ENCODE peak calls at places on chromosomes 4 and X, in four cellular contexts. P is heart right ventricle; S is BE2C; E is CD8-positive, alpha-beta memory T cell. T is an unnamed sample. For H3K36me3 and H3K4me1, the result is how much of the 10 kb centered on the place peaks cover.

GRCh38 chr4:14177987-14178386 is 550.5 kb upstream of the BOD1L1 start:
- DNase-seq in P (no peak), S (no peak), E (no peak), T (no peak)

GRCh38 chrX:29172880-29173279 is 585.6 kb downstream of the IL1RAPL1 start:
- DNase-seq in P (no peak), S (no peak), E (no peak), T (no peak)

GRCh38 chr4:182698212-182698611 is 219.0 kb downstream of the DCTD start:
- DNase-seq in P (no peak), S (no peak), E (no peak), T (no peak)

GRCh38 chr4:27684501-27685077 is 823.9 kb downstream of the STIM2 start:
- DNase-seq in P (peak), S (peak), E (no peak), T (peak)

GRCh38 chrX:28586891-28587635 is at the start of gene IL1RAPL1:
- DNase-seq in P (no peak), S (no peak), E (no peak), T (no peak)

GRCh38 chr4:170079981-170080380 is 9.8 kb downstream of the AADAT start:
- DNase-seq in P (no peak), S (no peak), E (no peak), T (no peak)

GRCh38 chr4:158934996-158935669 is 166.3 kb downstream of the FNIP2 start:
- DNase-seq in P (no peak), S (no peak), E (no peak), T (no peak)

GRCh38 chr4:2281575-2282343 is 19.9 kb upstream of the MXD4 start:
- DNase-seq in P (peak), S (no peak), E (peak), T (no peak)

GRCh38 chrX:18899796-18900380 is 84.0 kb downstream of the PHKA2 start:
- DNase-seq in P (no peak), S (peak), E (no peak), T (peak)

GRCh38 chrX:15761564-15762191 is 23.6 kb downstream of the CA5B start:
- DNase-seq in P (no peak), S (peak), E (no peak), T (peak)

GRCh38 chrX:7205037-7205577 is 57.2 kb upstream of the PUDP start:
- DNase-seq in P (no peak), S (no peak), E (no peak), T (no peak)

GRCh38 chr4:31237242-31237641 is 517.1 kb downstream of the PCDH7 start:
- DNase-seq in P (no peak), S (no peak), E (no peak), T (no peak)

GRCh38 chr4:101067383-101067782 is 279.9 kb downstream of the PPP3CA start:
- DNase-seq in P (no peak), S (no peak), E (no peak), T (no peak)

GRCh38 chr4:185307136-185307950 is 88.4 kb downstream of the LRP2BP start:
- DNase-seq in P (no peak), S (no peak), E (no peak), T (no peak)

GRCh38 chr4:48307528-48307927 is 33.8 kb upstream of the SLAIN2 start:
- DNase-seq in P (no peak), S (no peak), E (no peak), T (no peak)

GRCh38 chr4:110663738-110664444 is 41.0 kb upstream of the PITX2 start:
- DNase-seq in P (no peak), S (no peak), E (no peak), T (no peak)

GRCh38 chr4:169604131-169604900 is 8.1 kb downstream of the NEK1 start:
- DNase-seq in P (no peak), S (peak), E (no peak), T (no peak)

GRCh38 chr4:53183754-53184153 is 182.1 kb downstream of the SCFD2 start:
- DNase-seq in P (no peak), S (no peak), E (no peak), T (no peak)

GRCh38 chrX:110409925-110410324 is 51.3 kb downstream of the RTL9 start:
- DNase-seq in P (no peak), S (no peak), E (no peak), T (no peak)

GRCh38 chrX:48933757-48934156 is 14.9 kb upstream of the PIM2 start:
- DNase-seq in P (no peak), S (no peak), E (no peak), T (no peak)

GRCh38 chr4:25011135-25011866 is 19.4 kb downstream of the LGI2 start:
- DNase-seq in P (no peak), S (no peak), E (no peak), T (no peak)

GRCh38 chrX:128816919-128817318 is 706.4 kb downstream of the SMARCA1 start:
- DNase-seq in P (no peak), S (no peak), E (no peak), T (peak)

GRCh38 chrX:40266490-40267333 is 169.0 kb upstream of the BCOR start:
- DNase-seq in P (peak), S (peak), E (peak), T (peak)

GRCh38 chrX:137166591-137166990 is 132.8 kb upstream of the GPR101 start:
- DNase-seq in P (no peak), S (peak), E (no peak), T (peak)

GRCh38 chr4:59060895-59061294 is 1950.7 kb upstream of the IGFBP7 start:
- DNase-seq in P (no peak), S (no peak), E (no peak), T (no peak)

GRCh38 chr4:68948044-68948743 is 3.4 kb downstream of the UGT2A3 start:
- DNase-seq in P (no peak), S (no peak), E (no peak), T (no peak)

GRCh38 chr4:53633608-53634007 is 42.3 kb upstream of the LNX1 start:
- DNase-seq in P (no peak), S (no peak), E (no peak), T (no peak)

GRCh38 chr4:31088600-31089230 is 368.5 kb downstream of the PCDH7 start:
- DNase-seq in P (no peak), S (no peak), E (no peak), T (no peak)

GRCh38 chr4:151641167-151641566 is 119.6 kb downstream of the GATB start:
- DNase-seq in P (no peak), S (no peak), E (no peak), T (no peak)

GRCh38 chr4:78940752-78941151 is 1.5 kb upstream of the PAQR3 start:
- DNase-seq in P (no peak), S (no peak), E (no peak), T (no peak)

GRCh38 chr4:46329118-46329976 is 60.6 kb downstream of the GABRA2 start:
- DNase-seq in P (no peak), S (peak), E (no peak), T (peak)

GRCh38 chrX:49309401-49309981 is 6.0 kb downstream of the GAGE10 start:
- DNase-seq in P (no peak), S (no peak), E (no peak), T (no peak)

GRCh38 chr4:3936184-3936583 is 170.0 kb downstream of the ADRA2C start:
- DNase-seq in P (no peak), S (no peak), E (no peak), T (no peak)

GRCh38 chr4:55887594-55887993 is 34.1 kb downstream of the EXOC1 start:
- DNase-seq in P (no peak), S (no peak), E (no peak), T (no peak)
- H3K36me3 ChIP-seq in P (under half), S (under half), E (under half), T (under half)

DNA sequence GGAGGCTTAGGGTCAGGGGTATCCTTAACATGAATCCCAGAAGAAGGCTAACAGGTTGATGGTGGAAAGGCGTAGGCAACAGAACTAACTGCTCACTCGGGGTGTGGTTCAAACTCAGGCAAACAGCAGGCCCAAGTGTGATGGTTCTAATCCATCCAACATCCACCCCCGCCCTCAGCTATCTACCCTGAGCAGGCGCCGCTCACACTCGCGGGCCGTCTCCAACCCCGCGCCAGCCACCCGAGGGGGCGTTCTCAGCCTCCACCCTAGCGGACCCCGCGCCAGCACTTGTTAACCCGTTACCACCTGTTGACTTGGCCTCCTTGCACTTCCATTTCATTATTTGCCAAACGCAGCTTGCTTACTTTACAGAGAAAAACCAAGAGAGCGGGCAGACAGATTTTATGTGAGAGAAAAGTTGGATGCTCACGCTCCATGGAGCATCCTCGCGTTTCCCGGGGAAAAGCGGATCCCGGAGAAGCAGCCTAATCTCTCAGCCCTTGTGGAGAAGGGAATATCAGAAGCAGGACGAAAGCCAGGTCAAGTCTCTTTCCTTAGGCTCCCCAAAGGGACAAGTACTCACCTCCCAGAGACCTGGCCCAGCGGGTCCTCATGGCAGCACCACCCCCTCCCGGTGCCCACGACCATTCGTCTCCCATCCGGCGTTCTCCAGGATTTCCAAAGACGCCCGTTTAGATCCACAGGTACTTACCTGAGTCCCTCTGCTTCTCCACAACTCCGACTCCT is 757 bp downstream of the SNCA start:
- DNase-seq in P (no peak), S (no peak), E (no peak), T (peak)
- H3K4me3 ChIP-seq in P (peak), S (peak), E (no peak), T (peak)

GRCh38 chr4:94483895-94484294 is 32.2 kb downstream of the PDLIM5 start:
- DNase-seq in P (no peak), S (no peak), E (no peak), T (no peak)
- H3K4me1 ChIP-seq in P (half or more), S (under half), E (under half), T (under half)

GRCh38 chr4:128868758-128869157 is 59.3 kb downstream of the JADE1 start:
- DNase-seq in P (no peak), S (no peak), E (no peak), T (no peak)
- H3K36me3 ChIP-seq in P (under half), S (under half), E (under half), T (under half)

DNA sequence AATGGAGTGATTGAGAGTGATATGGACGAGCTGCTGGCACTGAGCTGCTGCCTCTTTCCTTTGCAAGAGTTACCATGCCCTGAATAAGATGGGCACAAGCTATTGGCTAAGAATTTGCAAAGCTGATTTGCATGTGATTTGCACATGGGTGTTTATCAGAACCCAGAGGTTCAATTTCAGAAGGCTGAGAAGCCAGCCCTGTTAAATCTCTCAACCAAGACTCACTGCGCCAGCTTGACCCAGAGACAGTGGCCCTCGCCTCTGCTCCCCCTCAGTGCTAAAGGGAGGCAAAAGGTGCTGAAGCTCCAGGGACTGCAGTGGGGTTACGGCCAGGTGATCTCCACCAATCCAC is 701 bp downstream of the ARHGAP4 start:
- DNase-seq in P (no peak), S (no peak), E (no peak), T (no peak)
- H3K4me3 ChIP-seq in P (peak), S (no peak), E (peak), T (no peak)

DNA sequence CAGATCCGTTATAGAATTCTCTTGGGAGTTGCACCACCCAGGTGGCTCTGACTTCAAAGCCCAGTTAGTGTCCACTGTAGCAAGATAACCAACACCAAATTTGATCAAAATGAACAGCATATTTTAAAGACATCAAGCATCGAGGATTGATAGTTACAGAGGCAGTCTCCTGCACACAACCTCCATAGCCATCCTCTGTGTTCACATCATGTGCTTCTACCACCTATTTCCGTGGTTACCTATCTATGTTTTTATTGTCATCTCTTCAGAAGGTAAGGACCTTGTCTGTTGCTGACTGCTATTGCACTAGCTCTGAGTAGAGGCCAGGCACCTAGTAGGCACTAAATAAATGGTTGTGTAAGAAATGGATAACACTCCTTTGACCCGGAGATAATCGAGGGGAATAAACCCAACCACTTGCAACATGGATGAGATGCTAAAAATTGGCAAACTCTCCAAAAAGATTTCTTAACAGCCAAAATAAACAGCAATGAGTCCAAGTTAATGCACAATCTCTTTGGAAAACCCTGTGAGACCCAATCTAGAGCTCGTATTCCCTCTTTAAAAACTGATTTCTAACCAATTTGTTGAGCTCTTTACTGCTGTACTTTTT is 14.7 kb upstream of the C1QTNF7 start:
- DNase-seq in P (no peak), S (no peak), E (no peak), T (no peak)
- H3K4me1 ChIP-seq in P (under half), S (under half), E (under half), T (under half)

DNA sequence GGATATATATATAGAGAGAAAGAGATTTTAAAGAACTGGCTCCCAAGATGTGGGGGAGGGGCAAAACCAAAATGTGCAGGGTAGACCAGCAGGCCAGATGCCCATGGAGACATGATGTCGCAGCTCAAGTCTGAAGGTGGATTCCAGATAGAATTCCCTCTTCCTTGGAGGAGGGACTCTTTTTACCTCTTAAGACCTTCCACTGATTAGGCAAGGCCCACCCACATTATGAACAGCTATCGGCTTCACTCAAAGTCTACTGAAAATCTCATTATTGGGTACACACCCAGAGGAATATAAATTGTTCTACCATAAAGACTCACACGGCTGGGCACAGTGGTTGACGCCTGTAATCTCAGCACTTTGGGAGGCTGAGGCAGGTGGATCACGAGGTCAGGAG is 59.3 kb downstream of the DHRSX start:
- DNase-seq in P (no peak), S (no peak), E (no peak), T (no peak)
- H3K36me3 ChIP-seq in P (under half), S (under half), E (under half), T (under half)

DNA sequence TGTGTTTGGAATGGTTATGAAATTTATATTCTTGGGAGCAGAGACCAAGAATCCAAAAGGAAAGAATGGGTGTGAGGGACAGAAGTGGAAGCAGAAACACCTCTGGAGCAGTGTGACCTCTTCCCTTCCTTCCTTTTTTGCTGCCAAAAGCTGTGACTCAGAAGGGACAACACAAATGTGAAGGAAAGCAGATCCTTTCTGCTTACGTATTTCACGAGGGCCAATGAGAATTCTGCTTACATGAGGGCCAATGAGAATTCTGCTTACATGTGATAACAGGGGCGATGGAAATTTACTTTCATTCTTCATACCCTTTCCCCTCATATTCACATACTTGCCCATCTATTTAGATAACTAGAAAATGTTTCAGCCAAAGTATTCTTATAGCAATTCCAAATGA is 404.6 kb downstream of the PRDM5 start:
- DNase-seq in P (no peak), S (peak), E (no peak), T (peak)
- H3K4me3 ChIP-seq in P (peak), S (peak), E (no peak), T (no peak)